ENCODE peak calls at places on chromosomes 13 and 19, in four cellular contexts. V, P, N and K are unnamed samples.

GRCh38 chr19:29576761-29577661 is 29.1 kb upstream of the POP4 start:
- DNase-seq in P (no peak), V (no peak), N (no peak), K (no peak)

GRCh38 chr19:5990289-5990797 is 12.4 kb upstream of the RANBP3 start:
- DNase-seq in N (no peak), P (no peak), V (no peak), K (no peak)

GRCh38 chr19:49380391-49380790 is 7.7 kb upstream of the KASH5 start:
- DNase-seq in V (no peak), N (no peak), P (no peak), K (no peak)

GRCh38 chr13:30026093-30026492 is 175.7 kb upstream of the UBL3 start:
- DNase-seq in V (no peak), P (no peak), N (peak; percentile 14), K (no peak)

GRCh38 chr19:17522988-17523872 is 11.8 kb downstream of the PGLS start:
- DNase-seq in V (peak; percentile 90), N (peak; percentile 47), P (no peak), K (peak; percentile 48)

GRCh38 chr13:106277483-106278154 is 257.8 kb downstream of the EFNB2 start:
- DNase-seq in N (no peak), P (no peak), V (no peak), K (no peak)

GRCh38 chr13:50842711-50843255 is 709 bp downstream of the DLEU7 start:
- DNase-seq in V (no peak), N (no peak), P (no peak), K (no peak)

GRCh38 chr19:16378291-16378889 is 53.8 kb downstream of the KLF2 start:
- DNase-seq in P (no peak), V (no peak), N (no peak), K (no peak)

GRCh38 chr13:29858231-29858630 is 7.8 kb upstream of the UBL3 start:
- DNase-seq in N (no peak), V (no peak), P (no peak), K (no peak)

GRCh38 chr19:53019684-53020083 is 6.0 kb downstream of the ERVV-1 start:
- DNase-seq in P (no peak), N (no peak), V (no peak), K (no peak)

GRCh38 chr13:104253063-104253680 is 1187.0 kb upstream of the SLC10A2 start:
- DNase-seq in N (no peak), P (no peak), V (no peak), K (no peak)

GRCh38 chr19:43532571-43532961 is 422 bp upstream of the ZNF575 start:
- DNase-seq in V (no peak), N (no peak), P (no peak), K (no peak)

GRCh38 chr13:46207828-46208227 is 3.9 kb upstream of the LRRC63 start:
- DNase-seq in P (no peak), N (no peak), V (no peak), K (no peak)

GRCh38 chr13:24323739-24324075 is 14.3 kb downstream of the C1QTNF9 start:
- DNase-seq in P (peak; percentile 37), N (no peak), V (no peak), K (no peak)

GRCh38 chr13:38350114-38350617 is 515 bp downstream of the UFM1 start:
- DNase-seq in V (no peak), P (no peak), N (peak; percentile 59), K (peak; percentile 55)

GRCh38 chr13:94233401-94233800 is 246.1 kb downstream of the DCT start:
- DNase-seq in V (no peak), N (peak; percentile 12), P (no peak), K (peak; percentile 28)

GRCh38 chr19:33448159-33448516 is 73.5 kb downstream of the PEPD start:
- DNase-seq in P (no peak), V (no peak), N (no peak), K (no peak)

GRCh38 chr19:5958074-5958850 is 19.7 kb downstream of the RANBP3 start:
- DNase-seq in V (no peak), P (no peak), N (no peak), K (no peak)

GRCh38 chr13:77584111-77584510 is 48.6 kb downstream of the SCEL start:
- DNase-seq in P (no peak), N (no peak), V (no peak), K (no peak)

GRCh38 chr19:49930483-49931011 is 1.2 kb upstream of the NUP62 start:
- DNase-seq in V (no peak), P (no peak), N (peak; percentile 21), K (no peak)

GRCh38 chr19:1691589-1692290 is 39.3 kb upstream of the TCF3 start:
- DNase-seq in N (no peak), V (no peak), P (no peak), K (no peak)

GRCh38 chr19:1685046-1685445 is 32.6 kb upstream of the TCF3 start:
- DNase-seq in P (no peak), V (no peak), N (no peak), K (no peak)

DNA sequence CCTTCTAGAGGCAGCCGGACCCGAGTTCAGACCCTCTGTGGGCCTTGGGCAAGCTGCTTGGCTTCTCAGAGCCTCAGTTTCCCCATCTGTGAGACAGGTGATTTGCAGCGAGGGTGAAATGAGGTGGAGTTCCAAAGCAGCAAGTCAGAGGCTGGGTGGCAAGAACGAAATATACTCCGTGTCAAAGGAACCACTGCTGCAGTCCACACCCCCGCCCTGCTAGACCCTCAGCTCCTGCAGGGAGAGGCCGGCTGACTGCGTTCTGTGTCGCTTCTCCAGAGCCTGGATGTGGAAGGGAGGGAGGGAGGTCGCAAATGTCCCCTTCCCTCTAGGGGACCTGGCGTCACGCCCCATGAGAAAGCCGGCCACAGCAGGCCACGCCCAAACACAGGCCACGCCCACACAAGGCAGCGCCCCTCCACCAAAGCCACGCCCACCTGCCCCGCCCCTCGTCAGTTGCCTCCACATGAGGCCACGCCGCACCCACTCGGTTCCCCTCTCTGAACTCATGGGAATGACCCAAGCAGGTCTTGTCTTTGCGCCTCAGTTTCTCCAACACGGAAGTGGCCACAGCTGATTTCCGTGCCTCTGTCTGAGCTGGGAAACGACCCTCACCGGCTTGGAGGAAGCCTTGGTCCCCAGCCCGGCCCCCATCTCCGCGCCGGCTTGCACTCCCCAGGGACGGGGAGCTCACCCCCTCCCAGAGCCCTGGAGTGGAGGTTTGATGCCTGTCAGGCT is 38.3 kb upstream of the TCF3 start:
- DNase-seq in N (no peak), P (no peak), V (peak; percentile 68), K (no peak)
- H3K27me3 ChIP-seq in N (peaks cover 87% of the 10 kb centered on the region), P (peaks cover 89% of the 10 kb centered on the region), V (no peaks in the 10 kb centered on the region), K (peaks cover 56% of the 10 kb centered on the region)

DNA sequence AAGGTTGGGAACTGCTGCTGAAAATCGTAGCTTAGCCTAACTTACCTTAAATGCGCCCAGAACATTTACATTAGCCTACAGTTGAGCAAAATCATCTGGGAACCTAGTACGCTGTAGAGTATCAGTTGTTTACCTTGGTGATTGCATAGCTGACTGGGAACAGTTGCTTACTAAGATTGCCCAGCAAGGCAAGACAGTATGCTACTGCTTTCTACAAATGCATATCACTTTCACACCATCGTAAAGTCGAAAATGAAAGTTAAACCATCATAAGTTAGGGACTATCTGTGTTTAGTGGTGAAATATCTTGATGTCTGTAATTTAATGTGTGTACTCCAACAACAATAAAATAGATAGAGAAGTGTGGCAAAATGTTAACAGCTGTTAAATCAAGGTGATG is 1670.6 kb upstream of the PCDH20 start:
- DNase-seq in P (no peak), V (no peak), N (no peak), K (no peak)
- H3K27me3 ChIP-seq in P (no peaks in the 10 kb centered on the region), V (no peaks in the 10 kb centered on the region), N (no peaks in the 10 kb centered on the region), K (no peaks in the 10 kb centered on the region)

DNA sequence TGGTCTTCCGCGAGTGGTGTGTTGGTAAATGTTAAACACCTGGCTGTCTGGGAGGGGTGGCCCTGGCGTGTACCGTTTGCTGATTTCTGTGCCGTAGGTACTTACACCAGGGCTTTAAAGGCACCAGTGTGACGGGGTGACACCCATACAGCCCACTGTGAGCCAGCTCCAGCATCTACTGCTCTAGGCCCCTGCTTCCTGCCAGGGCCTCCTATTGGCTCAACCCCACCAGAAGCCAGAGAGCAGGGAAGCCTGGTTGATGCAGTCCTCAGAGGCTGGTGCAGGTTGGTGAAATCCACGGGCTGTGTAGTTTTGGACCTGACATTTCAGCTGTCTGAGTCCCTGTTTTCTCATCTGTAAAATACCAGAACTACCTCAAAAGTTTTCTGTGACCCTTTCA is 30.4 kb downstream of the ARHGEF7 start:
- DNase-seq in P (no peak), V (no peak), N (no peak), K (no peak)
- H3K27me3 ChIP-seq in P (peaks cover 10% of the 10 kb centered on the region), V (no peaks in the 10 kb centered on the region), N (no peaks in the 10 kb centered on the region), K (no peaks in the 10 kb centered on the region)

DNA sequence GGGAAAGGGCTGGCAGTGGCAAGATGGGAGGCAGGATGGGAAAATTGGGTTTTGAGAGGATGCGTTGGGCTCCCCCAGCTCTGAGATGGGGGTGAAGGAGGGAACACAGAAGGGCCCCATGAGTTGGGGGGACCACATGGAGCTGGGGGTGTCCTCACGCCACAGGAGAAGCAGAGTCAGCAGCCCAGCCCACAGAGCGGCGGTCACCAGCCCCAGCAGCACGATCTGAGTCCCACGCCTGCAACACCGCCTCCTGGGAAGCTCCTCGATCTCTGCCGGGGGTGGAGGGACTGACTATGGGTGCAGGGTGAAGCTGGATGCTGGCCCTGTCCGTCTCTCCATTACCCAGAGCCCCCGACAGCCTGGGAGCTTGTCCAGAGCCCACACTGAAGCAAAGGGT is 3.3 kb downstream of the FCER2 start:
- DNase-seq in P (no peak), N (no peak), V (no peak), K (no peak)
- H3K27me3 ChIP-seq in P (peaks cover 85% of the 10 kb centered on the region), N (peaks cover 38% of the 10 kb centered on the region), V (no peaks in the 10 kb centered on the region), K (no peaks in the 10 kb centered on the region)

GRCh38 chr19:46412983-46413261 is 442 bp downstream of the CCDC8 start:
- DNase-seq in P (no peak), V (no peak), N (no peak), K (no peak)

GRCh38 chr19:46410205-46411087 is 2.9 kb downstream of the CCDC8 start:
- DNase-seq in N (no peak), V (no peak), P (no peak), K (no peak)

GRCh38 chr19:46412034-46412982 is 1.1 kb downstream of the CCDC8 start:
- DNase-seq in P (no peak), V (no peak), N (no peak), K (no peak)

GRCh38 chr19:46413262-46414031 is at the start of gene CCDC8:
- DNase-seq in N (peak; percentile 41), P (no peak), V (no peak), K (peak; percentile 59)

GRCh38 chr19:46411088-46412033 is 2.0 kb downstream of the CCDC8 start:
- DNase-seq in N (no peak), P (no peak), V (no peak), K (no peak)
- H3K27me3 ChIP-seq in N (peaks cover 72% of the 10 kb centered on the region), P (peaks cover 96% of the 10 kb centered on the region), V (no peaks in the 10 kb centered on the region), K (peaks cover 77% of the 10 kb centered on the region)

GRCh38 chr13:27826379-27827353 is 34.4 kb downstream of the GSX1 start:
- DNase-seq in P (peak; percentile 97), V (peak; percentile 65), N (peak; percentile 77), K (peak; percentile 62)
- H3K27me3 ChIP-seq in P (peaks cover 86% of the 10 kb centered on the region), V (peaks cover 3% of the 10 kb centered on the region), N (peaks cover 71% of the 10 kb centered on the region), K (peaks cover 32% of the 10 kb centered on the region)

GRCh38 chr19:47445527-47445926 is 26.2 kb downstream of the SLC8A2 start:
- DNase-seq in P (no peak), V (no peak), N (no peak), K (no peak)
- H3K27me3 ChIP-seq in P (peaks cover 86% of the 10 kb centered on the region), V (peaks cover 3% of the 10 kb centered on the region), N (peaks cover 100% of the 10 kb centered on the region), K (peaks cover 79% of the 10 kb centered on the region)